ENCODE peak calls at places on chromosomes 12 and 14, in eight cellular contexts. I is stimulated activated CD4-positive, alpha-beta T cell treated with anti-CD3 and anti-CD28 coated beads, Interleukin-1b, Interleukin-23, amount 100 ng/mL, for 1 hour; E is colonic mucosa; S is islet precursor cell; M is fibroblast of the conjunctiva; R is AML-193; V is thoracic aorta; Z is GM03348. T is an unnamed sample.

GRCh38 chr12:15602051-15602672 is 187.0 kb downstream of the EPS8 start:
- DNase-seq in V (no peak), M (no peak), R (no peak), Z (no peak), S (no peak), E (no peak), I (no peak), T (no peak)

GRCh38 chr12:81208193-81208946 is 130.5 kb downstream of the ACSS3 start:
- DNase-seq in S (no peak), E (peak; percentile 58), M (peak; percentile 18), Z (no peak), V (no peak), I (no peak), R (no peak), T (peak; percentile 37)

GRCh38 chr12:31773867-31774266 is 45.0 kb upstream of the AMN1 start:
- DNase-seq in M (no peak), E (no peak), Z (no peak), R (no peak), I (no peak), V (no peak), S (peak; percentile 89), T (no peak)

GRCh38 chr12:102740157-102741032 is 176.6 kb downstream of the PAH start:
- DNase-seq in M (no peak), I (no peak), R (peak; percentile 4), S (no peak), V (no peak), E (no peak), Z (peak; percentile 42), T (no peak)

GRCh38 chr12:65720739-65721138 is 103.5 kb upstream of the HMGA2 start:
- DNase-seq in S (no peak), Z (peak; percentile 51), I (no peak), V (no peak), M (no peak), R (no peak), E (no peak), T (peak; percentile 9)

GRCh38 chr14:102517412-102518062 is 8.0 kb upstream of the ANKRD9 start:
- DNase-seq in M (no peak), Z (no peak), V (no peak), E (no peak), S (peak; percentile 76), R (no peak), I (no peak), T (no peak)

GRCh38 chr12:132955094-132955932 is 793 bp downstream of the ZNF605 start:
- DNase-seq in I (no peak), R (no peak), Z (peak; percentile 67), V (no peak), M (peak; percentile 57), E (peak; percentile 28), S (peak; percentile 68), T (peak; percentile 62)

GRCh38 chr14:92154283-92154942 is 32.6 kb downstream of the CPSF2 start:
- DNase-seq in I (no peak), Z (peak; percentile 43), M (no peak), V (no peak), R (no peak), S (no peak), E (no peak), T (no peak)

GRCh38 chr14:93928184-93929047 is 1.3 kb downstream of the FAM181A start:
- DNase-seq in R (no peak), E (no peak), S (no peak), V (no peak), M (no peak), I (no peak), Z (no peak), T (no peak)

GRCh38 chr14:75459099-75459741 is 31.4 kb downstream of the JDP2 start:
- DNase-seq in V (no peak), M (no peak), S (no peak), I (no peak), Z (no peak), R (peak; percentile 91), E (peak; percentile 78), T (no peak)

GRCh38 chr14:22319526-22320352 is 269.3 kb downstream of the DAD1 start:
- DNase-seq in S (peak; percentile 79), I (no peak), E (peak; percentile 64), R (peak; percentile 17), V (peak; percentile 11), M (peak; percentile 26), Z (peak; percentile 51), T (no peak)

GRCh38 chr12:121795029-121795977 is 1.8 kb upstream of the RHOF start:
- DNase-seq in M (no peak), V (no peak), I (peak; percentile 78), S (peak; percentile 94), Z (peak; percentile 87), E (peak; percentile 95), R (peak; percentile 75), T (no peak)

GRCh38 chr14:87998414-87998813 is 5.4 kb upstream of the GALC start:
- DNase-seq in R (no peak), M (no peak), E (no peak), V (no peak), Z (no peak), I (no peak), S (no peak), T (no peak)

GRCh38 chr14:31026076-31026394 is at the start of gene STRN3:
- DNase-seq in Z (no peak), V (no peak), I (no peak), S (no peak), E (no peak), R (no peak), M (no peak), T (no peak)

GRCh38 chr12:29700761-29701481 is 82.8 kb downstream of the TMTC1 start:
- DNase-seq in S (no peak), Z (no peak), E (no peak), R (no peak), I (no peak), M (no peak), V (no peak), T (no peak)

GRCh38 chr12:20455001-20455706 is 86.8 kb downstream of the PDE3A start:
- DNase-seq in E (no peak), R (no peak), V (no peak), Z (peak; percentile 8), S (no peak), M (no peak), I (no peak), T (no peak)

GRCh38 chr14:103711516-103712431 is 3.5 kb downstream of the XRCC3 start:
- DNase-seq in S (no peak), V (no peak), M (no peak), E (peak; percentile 78), I (no peak), Z (no peak), R (no peak), T (no peak)

GRCh38 chr14:68862954-68863594 is 70.2 kb upstream of the ZFP36L1 start:
- DNase-seq in S (peak; percentile 89), E (peak; percentile 85), M (peak; percentile 65), V (no peak), R (peak; percentile 64), Z (peak; percentile 90), I (peak; percentile 42), T (peak; percentile 33)

GRCh38 chr14:64682173-64682710 is 22.0 kb upstream of the PLEKHG3 start:
- DNase-seq in S (peak; percentile 75), M (peak; percentile 42), V (peak; percentile 64), R (no peak), I (no peak), E (peak; percentile 67), Z (peak; percentile 87), T (no peak)

T was measured in skeletal muscle cell.